ENCODE peak calls at places on chromosomes 4 and X, in eight cellular contexts. S is right lobe of liver, E is PC-3, N is brain microvascular endothelial cell, Y is psoas muscle, F is endothelial cell of umbilical vein, X is left ventricle myocardium inferior, R is adrenal gland. Z is an unnamed sample.

GRCh38 chr4:169791527-169792156 is 33.9 kb upstream of the HPF1 start:
- DNase-seq in Y (no peak), X (no peak), F (peak; percentile 64), E (peak; percentile 71), N (peak; percentile 75), R (peak; percentile 33), S (peak; percentile 51), Z (peak; percentile 15)

GRCh38 chr4:157854819-157855218 is 318.0 kb downstream of the GASK1B start:
- DNase-seq in R (no peak), Y (no peak), X (no peak), F (no peak), S (no peak), E (no peak), N (no peak), Z (no peak)

GRCh38 chr4:84673475-84674230 is 90.7 kb downstream of the CDS1 start:
- DNase-seq in R (no peak), F (peak; percentile 76), Y (no peak), X (no peak), E (peak; percentile 90), S (no peak), N (peak; percentile 75), Z (no peak)

GRCh38 chr4:184824776-184825393 is 883 bp downstream of the ACSL1 start:
- DNase-seq in X (no peak), E (peak; percentile 23), R (no peak), S (no peak), F (peak; percentile 30), N (no peak), Y (no peak), Z (no peak)

GRCh38 chr4:123889376-123889945 is 492.9 kb downstream of the SPRY1 start:
- DNase-seq in R (no peak), F (peak; percentile 66), E (no peak), Y (no peak), X (no peak), N (no peak), S (no peak), Z (no peak)

GRCh38 chr4:159075531-159075932 is 27.3 kb upstream of the RAPGEF2 start:
- DNase-seq in F (no peak), S (no peak), E (peak; percentile 41), R (no peak), X (no peak), N (no peak), Y (no peak), Z (no peak)

GRCh38 chr4:8439168-8439567 is 1.4 kb downstream of the ACOX3 start:
- DNase-seq in S (no peak), R (no peak), F (peak; percentile 67), X (no peak), E (peak; percentile 47), N (no peak), Y (no peak), Z (no peak)

GRCh38 chrX:103488332-103488731 is 31.0 kb downstream of the RAB40A start:
- DNase-seq in X (no peak), S (no peak), R (no peak), Y (no peak), N (no peak), E (peak; percentile 45), F (peak; percentile 6), Z (no peak)

GRCh38 chr4:119646347-119647071 is 17.9 kb upstream of the PDE5A start:
- DNase-seq in X (peak; percentile 34), F (no peak), Y (no peak), E (no peak), R (peak; percentile 26), N (no peak), S (peak; percentile 28), Z (no peak)

GRCh38 chrX:24339911-24340310 is 20.5 kb upstream of the SUPT20HL1 start:
- DNase-seq in R (no peak), E (no peak), F (no peak), X (no peak), Y (no peak), S (no peak), N (no peak), Z (no peak)
- TF ChIP-seq CTCF in R (no peak), E (no peak), F (no peak), X (no peak), Y (no peak), S (no peak), N (no peak), Z (no peak)

GRCh38 chrX:133542476-133542875 is 127.2 kb upstream of the GPC4 start:
- DNase-seq in E (no peak), F (no peak), Y (no peak), N (no peak), R (no peak), X (no peak), S (no peak), Z (no peak)
- H3K27ac ChIP-seq in E (no peak overlapping the region), F (no peak overlapping the region), Y (peak overlapping the region; percentile 70), N (no peak overlapping the region), R (no peak overlapping the region), X (no peak overlapping the region), S (no peak overlapping the region), Z (no peak overlapping the region)

DNA sequence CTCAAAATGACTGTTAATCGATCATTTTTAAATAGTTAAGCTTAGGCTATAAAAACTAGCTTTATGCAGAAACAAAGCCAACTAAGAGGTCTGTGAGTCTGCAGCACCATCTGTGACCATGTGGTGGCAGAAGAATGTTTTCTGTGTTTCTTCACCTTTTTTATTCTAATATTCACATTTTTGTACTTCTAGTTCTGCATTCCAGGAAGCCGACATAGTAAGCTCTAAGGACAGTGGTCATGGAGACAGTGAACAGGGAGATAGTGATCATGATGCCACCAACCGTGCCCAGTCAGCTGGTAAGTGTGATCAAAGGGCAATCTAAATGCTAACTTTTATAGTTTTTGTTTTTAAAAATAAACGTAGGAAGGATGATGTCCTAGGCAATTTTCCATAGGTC is 5.6 kb downstream of the PCDH10 start:
- DNase-seq in F (peak; percentile 65), N (peak; percentile 49), R (no peak), E (peak; percentile 35), S (no peak), X (no peak), Y (no peak), Z (no peak)
- TF ChIP-seq CTCF in F (peak; percentile 53), N (peak; percentile 81), R (no peak), E (peak; percentile 72), S (peak; percentile 41), X (peak; percentile 39), Y (peak; percentile 6), Z (peak; percentile 62)

GRCh38 chrX:107826286-107827136 is 845 bp downstream of the MID2 start:
- DNase-seq in E (peak; percentile 47), R (peak; percentile 34), F (peak; percentile 63), Y (peak; percentile 47), X (peak; percentile 25), S (peak; percentile 42), N (peak; percentile 31), Z (peak; percentile 7)
- H3K27ac ChIP-seq in E (peak overlapping the region; percentile 47), R (peak overlapping the region; percentile 21), F (peak overlapping the region; percentile 76), Y (peak overlapping the region; percentile 90), X (peak overlapping the region; percentile 90), S (peak overlapping the region; percentile 75), N (peak overlapping the region; percentile 53), Z (peak overlapping the region; percentile 94)